ENCODE peak calls at places on chromosomes 3 and 15, in six cellular contexts. F is activated T-cell treated with anti-CD3 and anti-CD28 coated beads for 4 hours; T is suprapubic skin; L is effector CD4-positive, alpha-beta T cell; R is activated CD4-positive, alpha-beta T cell treated with anti-CD3 and anti-CD28 coated beads, Interleukin-2, amount 50 U/mL, for 24 hours; Z is NCI-H1105. O is an unnamed sample.

GRCh38 chr3:107189158-107189791 is 188.0 kb upstream of the CCDC54 start:
- DNase-seq in F (no peak), T (no peak), L (no peak), R (no peak), Z (no peak), O (no peak)

GRCh38 chr3:98778852-98779379 is 15.8 kb downstream of the ST3GAL6 start:
- DNase-seq in F (no peak), T (no peak), L (no peak), R (no peak), Z (no peak), O (peak)

GRCh38 chr15:41284425-41285177 is 47.8 kb downstream of the OIP5 start:
- DNase-seq in F (no peak), T (peak), L (no peak), R (no peak), Z (no peak), O (no peak)

GRCh38 chr3:46667657-46668056 is 25.8 kb downstream of the ALS2CL start:
- DNase-seq in F (no peak), T (peak), L (no peak), R (no peak), Z (no peak), O (no peak)

GRCh38 chr3:13277860-13278531 is 142.1 kb downstream of the NUP210 start:
- DNase-seq in F (no peak), T (no peak), L (no peak), R (no peak), Z (no peak), O (no peak)

GRCh38 chr3:65830948-65831732 is 207.6 kb downstream of the MAGI1 start:
- DNase-seq in F (no peak), T (no peak), L (no peak), R (no peak), Z (no peak), O (no peak)

GRCh38 chr3:71628571-71628970 is 45.0 kb upstream of the FOXP1 start:
- DNase-seq in F (no peak), T (no peak), L (no peak), R (no peak), Z (no peak), O (no peak)

GRCh38 chr3:109023656-109024254 is 70.1 kb upstream of the GUCA1C start:
- DNase-seq in F (peak), T (no peak), L (peak), R (peak), Z (peak), O (peak)

GRCh38 chr3:85584779-85585356 is 626.1 kb downstream of the CADM2 start:
- DNase-seq in F (no peak), T (no peak), L (no peak), R (no peak), Z (no peak), O (no peak)

GRCh38 chr15:90301901-90302300 is 36.4 kb downstream of the NGRN start:
- DNase-seq in F (no peak), T (no peak), L (no peak), R (no peak), Z (no peak), O (no peak)

GRCh38 chr3:112319516-112320276 is 13.3 kb upstream of the CD200 start:
- DNase-seq in F (no peak), T (no peak), L (no peak), R (no peak), Z (no peak), O (no peak)

GRCh38 chr3:50137567-50137966 is 17.6 kb upstream of the SEMA3F start:
- DNase-seq in F (no peak), T (no peak), L (no peak), R (no peak), Z (no peak), O (no peak)

GRCh38 chr15:49082960-49083359 is 36.7 kb upstream of the SECISBP2L start:
- DNase-seq in F (no peak), T (no peak), L (no peak), R (no peak), Z (no peak), O (peak)

GRCh38 chr15:81174125-81174524 is 22.6 kb upstream of the IL16 start:
- DNase-seq in F (no peak), T (no peak), L (no peak), R (no peak), Z (no peak), O (no peak)

GRCh38 chr3:183701744-183702143 is 4.1 kb downstream of the YEATS2 start:
- DNase-seq in F (no peak), T (no peak), L (no peak), R (no peak), Z (no peak), O (no peak)

GRCh38 chr3:115436767-115437301 is 186.5 kb upstream of the GAP43 start:
- DNase-seq in F (no peak), T (no peak), L (no peak), R (no peak), Z (no peak), O (peak)

GRCh38 chr3:100123112-100123511 is 8.8 kb upstream of the FILIP1L start:
- DNase-seq in F (no peak), T (no peak), L (no peak), R (no peak), Z (no peak), O (no peak)

GRCh38 chr3:133574260-133574881 is 885 bp downstream of the CDV3 start:
- DNase-seq in F (peak), T (peak), L (peak), R (peak), Z (no peak), O (peak)

GRCh38 chr3:18098960-18099587 is 326.1 kb downstream of the SATB1 start:
- DNase-seq in F (no peak), T (no peak), L (no peak), R (peak), Z (no peak), O (peak)

GRCh38 chr15:45129651-45130129 is at the start of the genes DUOX1 and DUOXA1:
- DNase-seq in F (no peak), T (no peak), L (no peak), R (no peak), Z (no peak), O (no peak)

GRCh38 chr3:141465221-141465620 is 21.6 kb upstream of the RASA2 start:
- DNase-seq in F (no peak), T (no peak), L (no peak), R (no peak), Z (no peak), O (no peak)

GRCh38 chr3:23865595-23866396 is 51.0 kb downstream of the NKIRAS1 start:
- DNase-seq in F (no peak), T (no peak), L (no peak), R (no peak), Z (no peak), O (no peak)

GRCh38 chr3:68121291-68121690 is 466.9 kb upstream of the SUCLG2 start:
- DNase-seq in F (no peak), T (no peak), L (no peak), R (no peak), Z (no peak), O (no peak)